ENCODE peak calls at places on chromosomes 6 and 20, in nine cellular contexts. Y is mesendoderm; P is cardiac muscle cell; E is adipocyte; W is A549; D is fibroblast of lung; L is CD8-positive, alpha-beta T cell; U is mesenchymal stem cell; G is spleen. Z is an unnamed sample.

GRCh38 chr20:62304331-62305148 is 1.7 kb downstream of the ADRM1 start:
- DNase-seq in Y (no peak), P (no peak), E (no peak), W (peak), D (no peak), L (no peak), U (no peak), G (no peak), Z (no peak)

GRCh38 chr6:169420912-169421543 is 167.4 kb upstream of the THBS2 start:
- DNase-seq in Y (peak), P (peak), E (no peak), W (no peak), D (peak), L (no peak), U (peak), G (no peak), Z (no peak)

GRCh38 chr6:21742238-21742660 is 148.7 kb downstream of the SOX4 start:
- DNase-seq in Y (peak), P (peak), E (peak), W (peak), D (peak), L (no peak), U (peak), G (no peak), Z (no peak)

GRCh38 chr20:52086878-52087277 is 104.7 kb downstream of the ZFP64 start:
- DNase-seq in Y (no peak), P (no peak), E (no peak), W (no peak), D (no peak), L (no peak), U (no peak), G (no peak), Z (no peak)

GRCh38 chr6:36977470-36977941 is 8.5 kb downstream of the MTCH1 start:
- DNase-seq in Y (peak), P (no peak), E (no peak), W (no peak), D (no peak), L (no peak), U (peak), G (peak), Z (no peak)

GRCh38 chr6:31175961-31176360 is 5.5 kb upstream of the POU5F1 start:
- DNase-seq in Y (peak), P (peak), E (peak), W (no peak), D (peak), L (peak), U (no peak), G (no peak), Z (peak)

GRCh38 chr6:111605100-111605748 is 454 bp downstream of the TRAF3IP2 start:
- DNase-seq in Y (peak), P (peak), E (peak), W (peak), D (peak), L (peak), U (peak), G (peak), Z (peak)

GRCh38 chr6:101776919-101777350 is 383.4 kb downstream of the GRIK2 start:
- DNase-seq in Y (no peak), P (no peak), E (no peak), W (no peak), D (no peak), L (no peak), U (no peak), G (no peak), Z (no peak)

GRCh38 chr6:158706369-158706982 is 56.6 kb downstream of the SYTL3 start:
- DNase-seq in Y (peak), P (peak), E (peak), W (peak), D (peak), L (no peak), U (peak), G (peak), Z (peak)

DNA sequence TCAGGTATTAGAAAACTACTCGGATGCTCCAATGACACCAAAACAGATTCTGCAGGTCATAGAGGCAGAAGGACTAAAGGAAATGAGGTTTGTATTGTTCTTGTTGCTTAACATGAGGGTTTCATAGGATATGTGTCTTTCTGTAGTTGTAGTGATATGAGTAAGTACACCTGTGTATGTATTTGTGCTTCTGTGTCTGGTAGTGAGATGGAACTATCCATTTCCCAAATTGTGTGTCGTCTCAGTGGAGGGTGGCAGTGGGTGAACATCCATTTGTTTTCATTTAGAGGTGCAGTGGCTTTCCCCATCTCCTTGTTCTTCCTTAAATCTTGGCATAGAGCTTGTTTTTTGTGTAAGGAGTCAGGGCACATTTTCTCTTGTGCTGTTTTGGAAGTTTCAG is 8.2 kb downstream of the ASXL1 start:
- DNase-seq in Y (no peak), P (no peak), E (no peak), W (no peak), D (no peak), L (no peak), U (no peak), G (no peak), Z (no peak)
- H3K4me3 ChIP-seq in Y (no peak), P (no peak), E (no peak), W (no peak), D (no peak), L (no peak), U (no peak), G (no peak), Z (no peak)

GRCh38 chr20:45343445-45343866 is 4.8 kb downstream of the SDC4 start:
- DNase-seq in Y (peak), P (no peak), E (peak), W (no peak), D (no peak), L (no peak), U (no peak), G (no peak), Z (no peak)

GRCh38 chr20:45341579-45341938 is 6.7 kb downstream of the SDC4 start:
- DNase-seq in Y (no peak), P (no peak), E (no peak), W (no peak), D (no peak), L (no peak), U (no peak), G (no peak), Z (no peak)

GRCh38 chr20:45343867-45344721 is 4.1 kb downstream of the SDC4 start:
- DNase-seq in Y (peak), P (peak), E (peak), W (peak), D (peak), L (no peak), U (peak), G (no peak), Z (peak)

GRCh38 chr20:45341939-45342862 is 6.0 kb downstream of the SDC4 start:
- DNase-seq in Y (peak), P (peak), E (peak), W (no peak), D (no peak), L (no peak), U (peak), G (no peak), Z (peak)

GRCh38 chr20:45342863-45343444 is 5.3 kb downstream of the SDC4 start:
- DNase-seq in Y (no peak), P (no peak), E (no peak), W (no peak), D (no peak), L (no peak), U (no peak), G (no peak), Z (no peak)
- H3K4me3 ChIP-seq in Y (no peak), P (no peak), E (peak), W (peak), D (peak), L (no peak), U (peak), G (peak), Z (no peak)

GRCh38 chr6:70162972-70163371 is 139.9 kb downstream of the COL9A1 start:
- DNase-seq in Y (no peak), P (no peak), E (no peak), W (no peak), D (no peak), L (no peak), U (no peak), G (no peak), Z (no peak)

GRCh38 chr6:70163795-70164194 is 139.1 kb downstream of the COL9A1 start:
- DNase-seq in Y (no peak), P (no peak), E (no peak), W (no peak), D (no peak), L (no peak), U (no peak), G (no peak), Z (no peak)

GRCh38 chr6:70164556-70164955 is 138.3 kb downstream of the COL9A1 start:
- DNase-seq in Y (no peak), P (no peak), E (no peak), W (no peak), D (no peak), L (no peak), U (no peak), G (no peak), Z (no peak)

GRCh38 chr6:70172252-70172651 is 130.6 kb downstream of the COL9A1 start:
- DNase-seq in Y (peak), P (no peak), E (no peak), W (no peak), D (no peak), L (no peak), U (no peak), G (no peak), Z (no peak)

GRCh38 chr6:70166088-70166958 is 136.6 kb downstream of the COL9A1 start:
- DNase-seq in Y (peak), P (peak), E (peak), W (peak), D (peak), L (peak), U (peak), G (peak), Z (no peak)
- H3K4me3 ChIP-seq in Y (no peak), P (no peak), E (peak), W (peak), D (no peak), L (no peak), U (peak), G (no peak), Z (no peak)

DNA sequence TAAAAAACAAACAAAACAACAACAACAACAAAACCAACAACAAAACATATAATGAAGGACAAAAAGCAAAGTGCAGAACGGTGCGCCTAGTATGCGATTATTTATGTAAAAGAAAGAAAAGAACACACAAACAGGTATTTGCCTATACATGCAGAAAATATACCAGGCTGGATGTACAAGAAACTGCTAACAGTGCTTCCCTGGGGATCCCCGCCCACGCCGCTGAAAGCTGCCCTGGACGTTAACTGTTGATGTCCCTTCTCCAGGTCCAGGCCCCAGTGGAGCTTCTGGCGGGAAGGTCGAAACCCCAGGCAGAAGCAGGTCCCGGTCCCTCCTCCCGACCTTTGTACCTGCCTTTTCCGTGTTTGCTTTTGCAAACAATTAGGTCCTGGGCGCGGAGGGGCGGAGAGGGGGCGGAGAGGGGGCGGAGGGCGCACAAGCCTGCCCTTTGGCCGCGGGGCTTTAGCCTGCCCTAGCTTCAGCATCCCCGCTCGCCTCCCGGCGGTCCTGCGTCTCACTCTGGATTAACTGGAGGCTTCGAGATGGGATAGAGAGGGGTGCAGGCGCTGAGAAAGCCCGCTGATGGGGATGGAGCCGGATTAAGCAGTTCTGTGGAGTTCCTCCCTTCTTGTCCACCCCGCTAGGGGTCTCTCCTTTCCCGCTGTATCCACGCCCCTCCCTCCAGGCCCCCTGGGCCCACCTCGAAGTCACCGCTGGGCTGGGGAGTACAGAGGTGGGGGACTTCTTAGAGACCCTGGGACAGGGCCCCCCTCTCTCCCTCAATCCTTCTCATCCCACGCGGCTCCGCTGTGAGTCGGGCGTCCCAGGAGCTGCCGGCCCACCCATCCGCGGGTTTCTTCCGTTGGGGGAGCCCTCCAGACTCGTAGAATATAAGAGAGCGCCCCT is 8.2 kb upstream of the AHCY start:
- DNase-seq in Y (peak), P (peak), E (no peak), W (peak), D (no peak), L (no peak), U (peak), G (no peak), Z (peak)
- H3K4me3 ChIP-seq in Y (peak), P (peak), E (peak), W (peak), D (no peak), L (no peak), U (peak), G (peak), Z (no peak)

GRCh38 chr6:34362909-34363713 is 29.4 kb downstream of the NUDT3 start:
- DNase-seq in Y (no peak), P (no peak), E (no peak), W (no peak), D (no peak), L (no peak), U (no peak), G (no peak), Z (no peak)
- H3K4me3 ChIP-seq in Y (no peak), P (no peak), E (no peak), W (no peak), D (no peak), L (no peak), U (no peak), G (no peak), Z (no peak)

GRCh38 chr6:53744321-53744720 is 50.5 kb upstream of the LRRC1 start:
- DNase-seq in Y (no peak), P (no peak), E (no peak), W (no peak), D (no peak), L (no peak), U (no peak), G (no peak), Z (no peak)

GRCh38 chr6:53741417-53741816 is 53.4 kb upstream of the LRRC1 start:
- DNase-seq in Y (peak), P (peak), E (no peak), W (no peak), D (no peak), L (no peak), U (no peak), G (no peak), Z (no peak)

GRCh38 chr6:53737746-53738145 is 57.1 kb upstream of the LRRC1 start:
- DNase-seq in Y (no peak), P (no peak), E (no peak), W (peak), D (no peak), L (no peak), U (no peak), G (no peak), Z (no peak)

GRCh38 chr6:53735896-53736295 is 58.9 kb upstream of the LRRC1 start:
- DNase-seq in Y (no peak), P (no peak), E (no peak), W (no peak), D (no peak), L (peak), U (no peak), G (no peak), Z (no peak)

DNA sequence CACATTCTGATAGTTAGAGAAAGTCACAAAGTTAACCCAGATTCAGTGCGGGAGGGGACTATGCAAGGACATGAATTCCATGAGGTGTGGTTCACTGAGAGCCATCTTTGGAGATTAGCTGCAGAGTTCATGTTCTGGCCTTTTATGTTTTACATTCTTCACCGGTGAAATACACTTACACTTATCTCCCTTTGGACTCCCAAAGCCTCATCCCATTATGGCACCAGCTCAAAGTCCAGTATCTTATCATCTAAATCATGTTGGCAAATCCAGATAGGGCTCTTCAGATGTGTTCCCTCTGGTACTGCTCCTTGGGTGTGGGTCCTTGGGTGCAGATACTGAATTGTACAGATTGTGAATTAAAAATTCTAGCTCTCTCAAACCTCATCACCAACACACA is 53.8 kb upstream of the LRRC1 start:
- DNase-seq in Y (no peak), P (no peak), E (no peak), W (no peak), D (no peak), L (no peak), U (no peak), G (no peak), Z (no peak)
- H3K4me3 ChIP-seq in Y (no peak), P (no peak), E (no peak), W (no peak), D (no peak), L (peak), U (no peak), G (no peak), Z (no peak)